ENCODE peak calls at places on chromosome 7, in ten cellular contexts. Y is stomach, H is OCI-LY7, S is HFF-Myc, D is fibroblast of pulmonary artery, R is A549, P is astrocyte of the spinal cord, T is fibroblast of mammary gland, F is mammary epithelial cell, N is adrenal gland. E is an unnamed sample.

GRCh38 chr7:18384491-18385143 is 110.9 kb upstream of the HDAC9 start:
- DNase-seq in Y (no peak), H (no peak), S (no peak), D (no peak), R (no peak), P (no peak), T (no peak), F (no peak), N (no peak), E (no peak)

GRCh38 chr7:30163231-30163894 is 28.6 kb downstream of the MTURN start:
- DNase-seq in Y (no peak), H (peak; percentile 18), S (no peak), D (no peak), R (no peak), P (no peak), T (no peak), F (peak; percentile 87), N (no peak), E (no peak)

GRCh38 chr7:73920406-73921134 is 59.6 kb downstream of the TMEM270 start:
- DNase-seq in Y (no peak), H (no peak), S (no peak), D (no peak), R (no peak), P (no peak), T (no peak), F (no peak), N (no peak), E (no peak)

GRCh38 chr7:4612939-4613841 is 68.9 kb upstream of the FOXK1 start:
- DNase-seq in Y (no peak), H (no peak), S (no peak), D (peak; percentile 51), R (no peak), P (peak; percentile 28), T (peak; percentile 24), F (peak; percentile 20), N (no peak), E (peak; percentile 65)

GRCh38 chr7:150363872-150364271 is 4.8 kb upstream of the REPIN1 start:
- DNase-seq in Y (no peak), H (peak; percentile 72), S (no peak), D (no peak), R (no peak), P (no peak), T (no peak), F (no peak), N (no peak), E (no peak)

GRCh38 chr7:23514755-23515154 is 17.0 kb downstream of the TRA2A start:
- DNase-seq in Y (no peak), H (no peak), S (no peak), D (no peak), R (no peak), P (no peak), T (no peak), F (no peak), N (no peak), E (no peak)

GRCh38 chr7:131047651-131048304 is 279.9 kb upstream of the MKLN1 start:
- DNase-seq in Y (no peak), H (no peak), S (no peak), D (no peak), R (no peak), P (no peak), T (no peak), F (no peak), N (no peak), E (peak; percentile 54)

GRCh38 chr7:20784311-20785210 is 2.1 kb downstream of the SP8 start:
- DNase-seq in Y (no peak), H (no peak), S (no peak), D (no peak), R (peak; percentile 40), P (no peak), T (peak; percentile 8), F (peak; percentile 66), N (no peak), E (no peak)

GRCh38 chr7:144842377-144842851 is 6.6 kb upstream of the TPK1 start:
- DNase-seq in Y (peak; percentile 72), H (no peak), S (no peak), D (peak; percentile 79), R (peak; percentile 19), P (no peak), T (no peak), F (peak; percentile 24), N (peak; percentile 27), E (no peak)

GRCh38 chr7:82091126-82091682 is 321.4 kb upstream of the HGF start:
- DNase-seq in Y (no peak), H (no peak), S (no peak), D (no peak), R (no peak), P (no peak), T (no peak), F (no peak), N (no peak), E (no peak)

GRCh38 chr7:12031638-12032037 is 179.5 kb upstream of the TMEM106B start:
- DNase-seq in Y (no peak), H (no peak), S (peak; percentile 53), D (peak; percentile 53), R (peak; percentile 28), P (peak; percentile 52), T (peak; percentile 49), F (peak; percentile 43), N (no peak), E (peak; percentile 16)

GRCh38 chr7:51121036-51121780 is 195.4 kb downstream of the COBL start:
- DNase-seq in Y (no peak), H (no peak), S (no peak), D (no peak), R (no peak), P (no peak), T (no peak), F (no peak), N (no peak), E (no peak)

GRCh38 chr7:79282882-79283602 is 170.4 kb downstream of the MAGI2 start:
- DNase-seq in Y (no peak), H (no peak), S (peak; percentile 84), D (peak; percentile 69), R (peak; percentile 53), P (peak; percentile 76), T (peak; percentile 85), F (peak; percentile 43), N (no peak), E (peak; percentile 87)

GRCh38 chr7:42527004-42527403 is 290.0 kb upstream of the GLI3 start:
- DNase-seq in Y (no peak), H (no peak), S (no peak), D (no peak), R (no peak), P (no peak), T (no peak), F (no peak), N (no peak), E (no peak)

DNA sequence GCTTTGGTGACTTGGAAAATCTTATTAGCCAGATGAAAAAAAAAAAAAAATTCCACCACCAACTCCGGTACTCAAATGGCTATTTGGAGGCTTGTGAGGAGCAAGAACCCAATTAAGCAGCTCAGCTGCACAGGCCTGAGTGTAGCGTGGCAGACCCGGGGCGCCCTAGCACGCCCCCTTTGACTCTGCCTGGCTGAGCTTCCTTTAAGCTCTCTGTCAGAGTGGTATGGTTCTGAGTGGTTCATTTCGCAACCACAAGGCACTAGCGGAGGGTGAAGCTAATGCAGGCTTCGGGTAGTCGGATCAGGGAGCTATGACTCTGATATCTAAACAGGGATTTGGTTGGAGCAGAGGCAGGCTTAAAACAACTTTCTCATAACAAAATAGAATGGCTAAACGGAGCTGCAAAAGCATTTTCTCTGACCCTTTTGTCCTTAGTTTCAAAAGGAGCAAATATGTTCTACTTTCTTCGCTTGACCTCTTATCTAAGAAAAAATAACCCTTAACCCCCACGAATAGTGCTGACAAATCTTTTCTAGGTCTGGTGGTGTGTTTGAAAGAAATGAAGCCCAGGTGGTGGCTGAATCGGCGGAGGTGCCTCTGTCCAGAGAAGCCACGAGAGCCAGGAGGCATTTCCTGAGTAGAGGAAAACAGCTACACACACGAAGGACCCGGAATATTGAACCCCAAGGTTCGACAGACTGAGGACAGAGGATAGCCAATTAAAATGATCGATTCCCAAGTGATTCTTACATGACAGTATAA is 285.4 kb upstream of the GLI3 start:
- DNase-seq in Y (no peak), H (no peak), S (no peak), D (peak; percentile 23), R (no peak), P (no peak), T (no peak), F (peak; percentile 32), N (no peak), E (no peak)
- TF ChIP-seq CTCF in Y (no peak), H (no peak), S (no peak), D (no peak), R (no peak), P (no peak), T (no peak), F (no peak), N (no peak), E (no peak)

GRCh38 chr7:52302765-52303520 is 732.5 kb upstream of the POM121L12 start:
- DNase-seq in Y (no peak), H (no peak), S (no peak), D (no peak), R (no peak), P (no peak), T (no peak), F (no peak), N (no peak), E (no peak)
- H3K4me3 ChIP-seq in Y (no peak overlapping the region), H (no peak overlapping the region), S (no peak overlapping the region), D (no peak overlapping the region), R (no peak overlapping the region), P (no peak overlapping the region), T (no peak overlapping the region), F (no peak overlapping the region), N (no peak overlapping the region), E (no peak overlapping the region)

GRCh38 chr7:105429746-105430612 is 41.3 kb upstream of the SRPK2 start:
- DNase-seq in Y (peak; percentile 68), H (peak; percentile 63), S (no peak), D (peak; percentile 69), R (peak; percentile 75), P (peak; percentile 49), T (peak; percentile 62), F (peak; percentile 39), N (peak; percentile 20), E (peak; percentile 76)
- TF ChIP-seq CTCF in Y (no peak), H (peak; percentile 79), S (peak; percentile 28), D (peak; percentile 62), R (peak; percentile 67), P (peak; percentile 59), T (peak; percentile 60), F (peak; percentile 57), N (peak; percentile 21), E (peak; percentile 49)

DNA sequence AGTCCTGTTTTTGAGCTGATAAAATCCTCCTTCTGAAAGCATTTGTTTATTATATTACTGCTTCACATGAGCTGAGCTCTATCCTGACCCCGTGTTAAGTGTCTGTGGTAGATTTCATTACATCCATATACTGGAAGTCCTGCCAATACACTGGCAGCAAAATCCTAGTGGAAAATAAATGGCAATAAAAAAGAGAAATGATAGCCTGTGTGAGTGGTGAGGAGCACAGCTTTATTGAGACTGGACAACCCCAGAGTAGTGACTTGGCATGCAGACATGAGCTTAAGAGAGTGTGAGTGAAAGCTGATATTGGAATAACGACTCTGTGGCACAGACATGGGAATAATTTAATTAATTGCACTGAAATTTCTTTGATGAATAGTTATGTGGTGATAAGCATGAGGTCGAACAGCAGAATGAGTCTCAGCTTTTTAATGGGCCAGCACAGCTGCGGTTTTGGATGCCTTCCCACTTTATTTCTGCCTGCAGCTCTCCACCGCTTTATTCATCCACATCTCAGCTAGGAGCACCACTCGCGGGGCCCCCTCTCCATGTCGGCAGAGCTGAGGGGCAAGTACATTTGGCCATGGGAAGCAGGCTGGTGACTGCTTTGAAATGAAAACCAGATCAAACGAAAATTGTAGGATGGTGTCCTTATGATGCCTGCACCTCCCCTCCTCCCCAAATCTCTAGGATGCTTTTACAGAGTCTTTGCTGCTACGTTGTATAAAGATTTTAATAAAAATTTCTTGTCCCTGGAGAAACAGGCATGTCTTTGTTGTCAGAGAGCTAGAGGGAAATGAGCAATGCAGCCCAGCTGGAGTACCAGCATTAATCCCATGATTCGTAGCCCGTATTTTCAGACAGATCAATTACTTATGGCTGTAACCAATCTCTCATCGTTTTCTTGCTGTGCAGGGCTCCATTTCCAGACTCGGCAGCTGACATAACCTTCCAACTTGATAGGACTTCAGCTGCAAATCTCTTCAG is 494.3 kb downstream of the AUTS2 start:
- DNase-seq in Y (no peak), H (no peak), S (no peak), D (peak; percentile 25), R (no peak), P (peak; percentile 88), T (peak; percentile 80), F (no peak), N (no peak), E (peak; percentile 76)
- H3K4me3 ChIP-seq in Y (no peak overlapping the region), H (no peak overlapping the region), S (no peak overlapping the region), D (no peak overlapping the region), R (no peak overlapping the region), P (no peak overlapping the region), T (no peak overlapping the region), F (no peak overlapping the region), N (no peak overlapping the region), E (no peak overlapping the region)

E was measured in AG10803.